ENCODE peak calls at places on chromosome 5, in four cellular contexts. M is NCI-H82, P is MV-4-11, R is HAP-1. K is an unnamed sample.

GRCh38 chr5:140245354-140245753 is 57.5 kb downstream of the PFDN1 start:
- DNase-seq in M (no peak), P (peak), R (no peak), K (no peak)

GRCh38 chr5:143552680-143553079 is 149.2 kb upstream of the NR3C1 start:
- DNase-seq in P (peak), R (no peak), M (no peak), K (no peak)

GRCh38 chr5:69484891-69485290 is 7.7 kb upstream of the OCLN start:
- DNase-seq in R (no peak), M (no peak), P (peak), K (no peak)

GRCh38 chr5:23840083-23840482 is 332.7 kb downstream of the PRDM9 start:
- DNase-seq in R (no peak), M (peak), P (no peak), K (no peak)

GRCh38 chr5:120465281-120465961 is 1.3 kb downstream of the PRR16 start:
- DNase-seq in M (peak), R (peak), P (no peak), K (peak)

GRCh38 chr5:149358294-149358651 is 427 bp downstream of the PCYOX1L start:
- DNase-seq in M (peak), R (peak), P (peak), K (no peak)

GRCh38 chr5:81850932-81851331 is 100.0 kb upstream of the SSBP2 start:
- DNase-seq in M (no peak), P (no peak), R (no peak), K (no peak)

GRCh38 chr5:98927242-98927987 is 1.4 kb downstream of the CHD1 start:
- DNase-seq in M (peak), R (peak), P (peak), K (peak)

GRCh38 chr5:126355940-126356339 is 67.3 kb upstream of the GRAMD2B start:
- DNase-seq in M (no peak), R (no peak), P (peak), K (no peak)

GRCh38 chr5:172616730-172617129 is 24.3 kb upstream of the NEURL1B start:
- DNase-seq in M (no peak), P (no peak), R (no peak), K (no peak)

GRCh38 chr5:134138416-134139376 is 24.2 kb downstream of the TCF7 start:
- DNase-seq in R (peak), M (no peak), P (no peak), K (no peak)

GRCh38 chr5:125083932-125084331 is 337.5 kb upstream of the ZNF608 start:
- DNase-seq in M (no peak), P (no peak), R (no peak), K (no peak)

GRCh38 chr5:1446602-1447343 is 1.5 kb upstream of the SLC6A3 start:
- DNase-seq in M (no peak), P (no peak), R (no peak), K (no peak)

GRCh38 chr5:83007755-83008154 is 69.4 kb downstream of the TMEM167A start:
- DNase-seq in R (no peak), P (no peak), M (no peak), K (no peak)

GRCh38 chr5:148259288-148259687 is 9.3 kb upstream of the SPINK13 start:
- DNase-seq in R (no peak), P (no peak), M (no peak), K (no peak)

GRCh38 chr5:67156976-67157583 is 39.5 kb downstream of the CD180 start:
- DNase-seq in M (peak), P (peak), R (peak), K (no peak)

GRCh38 chr5:132270706-132271105 is 13.2 kb downstream of the PDLIM4 start:
- DNase-seq in M (no peak), P (no peak), R (peak), K (no peak)

GRCh38 chr5:39759696-39760095 is 334.9 kb upstream of the DAB2 start:
- DNase-seq in M (no peak), R (no peak), P (peak), K (no peak)

GRCh38 chr5:360277-361027 is 38.9 kb downstream of the AHRR start:
- DNase-seq in R (no peak), M (no peak), P (peak), K (no peak)

GRCh38 chr5:170632985-170633234 is 129.1 kb downstream of the KCNIP1 start:
- DNase-seq in M (no peak), P (no peak), R (peak), K (peak)

GRCh38 chr5:157343842-157344790 is 78.2 kb downstream of the CYFIP2 start:
- DNase-seq in M (no peak), P (no peak), R (no peak), K (no peak)